ENCODE peak calls at places on chromosomes 2 and 18, in nine cellular contexts. One of them, this sample, is unnamed.

GRCh38 chr2:3179208-3179607 is 198.4 kb downstream of the EIPR1 start:
- DNase-seq in left lung: no peak
- DNase-seq in endodermal cell: peak
- DNase-seq in AG04450: no peak
- DNase-seq in GM06990: no peak
- DNase-seq in thyroid gland: no peak
- DNase-seq in fibroblast of lung: no peak
- DNase-seq in sigmoid colon: no peak
- DNase-seq in choroid plexus epithelial cell: no peak
- DNase-seq in this sample: no peak

GRCh38 chr18:30971338-30971956 is 71.1 kb downstream of the DSC3 start:
- DNase-seq in thyroid gland: no peak
- DNase-seq in endodermal cell: no peak
- DNase-seq in fibroblast of lung: peak
- DNase-seq in left lung: no peak
- DNase-seq in choroid plexus epithelial cell: peak
- DNase-seq in GM06990: peak
- DNase-seq in AG04450: no peak
- DNase-seq in sigmoid colon: no peak
- DNase-seq in this sample: peak

GRCh38 chr2:47509250-47509649 is 106.3 kb downstream of the MSH2 start:
- DNase-seq in fibroblast of lung: peak
- DNase-seq in left lung: no peak
- DNase-seq in choroid plexus epithelial cell: peak
- DNase-seq in sigmoid colon: no peak
- DNase-seq in thyroid gland: no peak
- DNase-seq in GM06990: no peak
- DNase-seq in AG04450: no peak
- DNase-seq in endodermal cell: no peak
- DNase-seq in this sample: no peak

GRCh38 chr18:24659837-24660720 is 199.6 kb downstream of the HRH4 start:
- DNase-seq in thyroid gland: no peak
- DNase-seq in AG04450: no peak
- DNase-seq in GM06990: peak
- DNase-seq in fibroblast of lung: no peak
- DNase-seq in endodermal cell: no peak
- DNase-seq in left lung: peak
- DNase-seq in sigmoid colon: peak
- DNase-seq in choroid plexus epithelial cell: no peak
- DNase-seq in this sample: no peak

GRCh38 chr2:150981826-150982225 is 279.8 kb downstream of the RBM43 start:
- DNase-seq in thyroid gland: no peak
- DNase-seq in AG04450: peak
- DNase-seq in fibroblast of lung: peak
- DNase-seq in endodermal cell: no peak
- DNase-seq in choroid plexus epithelial cell: peak
- DNase-seq in left lung: no peak
- DNase-seq in GM06990: no peak
- DNase-seq in sigmoid colon: no peak
- DNase-seq in this sample: no peak

GRCh38 chr2:233470839-233471238 is 95.7 kb downstream of the USP40 start:
- DNase-seq in endodermal cell: peak
- DNase-seq in left lung: peak
- DNase-seq in GM06990: no peak
- DNase-seq in sigmoid colon: peak
- DNase-seq in fibroblast of lung: no peak
- DNase-seq in choroid plexus epithelial cell: no peak
- DNase-seq in thyroid gland: no peak
- DNase-seq in AG04450: no peak
- DNase-seq in this sample: no peak

GRCh38 chr18:14769381-14769780 is 21.4 kb downstream of the ANKRD30B start:
- DNase-seq in fibroblast of lung: no peak
- DNase-seq in AG04450: no peak
- DNase-seq in choroid plexus epithelial cell: no peak
- DNase-seq in GM06990: no peak
- DNase-seq in sigmoid colon: no peak
- DNase-seq in endodermal cell: no peak
- DNase-seq in thyroid gland: no peak
- DNase-seq in left lung: no peak
- DNase-seq in this sample: no peak

GRCh38 chr2:10514743-10515142 is 66.6 kb upstream of the ODC1 start:
- DNase-seq in left lung: no peak
- DNase-seq in fibroblast of lung: peak
- DNase-seq in choroid plexus epithelial cell: peak
- DNase-seq in endodermal cell: no peak
- DNase-seq in thyroid gland: no peak
- DNase-seq in sigmoid colon: no peak
- DNase-seq in GM06990: no peak
- DNase-seq in AG04450: peak
- DNase-seq in this sample: peak

GRCh38 chr2:9675369-9676351 is 44.9 kb upstream of the YWHAQ start:
- DNase-seq in endodermal cell: peak
- DNase-seq in thyroid gland: no peak
- DNase-seq in left lung: no peak
- DNase-seq in GM06990: no peak
- DNase-seq in AG04450: peak
- DNase-seq in sigmoid colon: no peak
- DNase-seq in fibroblast of lung: peak
- DNase-seq in choroid plexus epithelial cell: peak
- DNase-seq in this sample: peak

GRCh38 chr2:207768168-207768890 is 1.4 kb downstream of the FZD5 start:
- DNase-seq in endodermal cell: peak
- DNase-seq in thyroid gland: peak
- DNase-seq in choroid plexus epithelial cell: peak
- DNase-seq in fibroblast of lung: peak
- DNase-seq in GM06990: peak
- DNase-seq in AG04450: no peak
- DNase-seq in left lung: peak
- DNase-seq in sigmoid colon: peak
- DNase-seq in this sample: peak

GRCh38 chr18:41036346-41036745 is 918.7 kb upstream of the PIK3C3 start:
- DNase-seq in thyroid gland: no peak
- DNase-seq in endodermal cell: no peak
- DNase-seq in fibroblast of lung: no peak
- DNase-seq in sigmoid colon: no peak
- DNase-seq in GM06990: no peak
- DNase-seq in left lung: no peak
- DNase-seq in choroid plexus epithelial cell: no peak
- DNase-seq in AG04450: no peak
- DNase-seq in this sample: no peak

GRCh38 chr2:65071499-65072180 is 15.4 kb downstream of the CEP68 start:
- DNase-seq in fibroblast of lung: no peak
- DNase-seq in AG04450: no peak
- DNase-seq in sigmoid colon: peak
- DNase-seq in endodermal cell: peak
- DNase-seq in GM06990: no peak
- DNase-seq in left lung: no peak
- DNase-seq in choroid plexus epithelial cell: peak
- DNase-seq in thyroid gland: no peak
- DNase-seq in this sample: peak

GRCh38 chr2:231935207-231935524 is 9.0 kb upstream of the NPPC start:
- DNase-seq in sigmoid colon: no peak
- DNase-seq in left lung: no peak
- DNase-seq in fibroblast of lung: no peak
- DNase-seq in choroid plexus epithelial cell: no peak
- DNase-seq in thyroid gland: no peak
- DNase-seq in endodermal cell: no peak
- DNase-seq in AG04450: no peak
- DNase-seq in GM06990: no peak
- DNase-seq in this sample: no peak

GRCh38 chr2:67290451-67290991 is 106.6 kb upstream of the ETAA1 start:
- DNase-seq in endodermal cell: no peak
- DNase-seq in thyroid gland: no peak
- DNase-seq in fibroblast of lung: peak
- DNase-seq in GM06990: no peak
- DNase-seq in AG04450: no peak
- DNase-seq in left lung: no peak
- DNase-seq in sigmoid colon: no peak
- DNase-seq in choroid plexus epithelial cell: peak
- DNase-seq in this sample: peak

GRCh38 chr2:23330214-23330613 is 54.8 kb upstream of the KLHL29 start:
- DNase-seq in GM06990: no peak
- DNase-seq in choroid plexus epithelial cell: peak
- DNase-seq in left lung: no peak
- DNase-seq in AG04450: no peak
- DNase-seq in thyroid gland: peak
- DNase-seq in endodermal cell: peak
- DNase-seq in fibroblast of lung: no peak
- DNase-seq in sigmoid colon: no peak
- DNase-seq in this sample: peak

DNA sequence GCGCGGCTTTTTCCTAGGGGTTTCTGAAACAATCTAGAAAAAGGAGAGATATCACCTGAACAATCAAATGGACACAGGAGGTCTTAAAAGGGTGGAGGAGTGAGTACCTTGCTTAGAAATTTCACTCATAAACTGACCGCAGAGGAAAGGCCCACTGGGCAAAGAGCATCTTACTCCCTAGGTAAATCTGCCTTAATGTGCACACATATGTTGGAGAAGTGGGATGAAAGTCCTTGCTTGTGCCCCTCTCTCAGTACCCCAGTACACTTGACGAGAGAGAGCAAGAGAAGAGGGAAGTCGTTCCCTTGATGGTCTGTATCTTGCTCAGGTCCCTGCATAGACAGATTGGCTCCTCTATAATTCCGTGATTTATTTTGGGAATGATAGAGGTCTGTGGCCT is 6.7 kb downstream of the TBR1 start:
- DNase-seq in left lung: no peak
- DNase-seq in choroid plexus epithelial cell: no peak
- DNase-seq in GM06990: no peak
- DNase-seq in endodermal cell: peak
- DNase-seq in AG04450: no peak
- DNase-seq in sigmoid colon: no peak
- DNase-seq in fibroblast of lung: no peak
- DNase-seq in thyroid gland: no peak
- DNase-seq in this sample: no peak
- H3K4me3 ChIP-seq in left lung: no peak
- H3K4me3 ChIP-seq in choroid plexus epithelial cell: no peak
- H3K4me3 ChIP-seq in GM06990: no peak
- H3K4me3 ChIP-seq in endodermal cell: no peak
- H3K4me3 ChIP-seq in AG04450: no peak
- H3K4me3 ChIP-seq in sigmoid colon: no peak
- H3K4me3 ChIP-seq in fibroblast of lung: no peak
- H3K4me3 ChIP-seq in thyroid gland: no peak
- H3K4me3 ChIP-seq in this sample: no peak

GRCh38 chr2:219500135-219500534 is 1.4 kb downstream of the GMPPA start:
- DNase-seq in sigmoid colon: no peak
- DNase-seq in GM06990: no peak
- DNase-seq in left lung: no peak
- DNase-seq in thyroid gland: no peak
- DNase-seq in fibroblast of lung: peak
- DNase-seq in AG04450: no peak
- DNase-seq in choroid plexus epithelial cell: peak
- DNase-seq in endodermal cell: no peak
- DNase-seq in this sample: no peak
- TF ChIP-seq CTCF in sigmoid colon: no peak
- TF ChIP-seq CTCF in GM06990: peak
- TF ChIP-seq CTCF in left lung: no peak
- TF ChIP-seq CTCF in thyroid gland: no peak
- TF ChIP-seq CTCF in fibroblast of lung: peak
- TF ChIP-seq CTCF in AG04450: peak
- TF ChIP-seq CTCF in choroid plexus epithelial cell: peak
- TF ChIP-seq CTCF in endodermal cell: peak
- TF ChIP-seq CTCF in this sample: no peak

GRCh38 chr18:44136326-44136725 is 544.4 kb upstream of the SETBP1 start:
- DNase-seq in choroid plexus epithelial cell: no peak
- DNase-seq in sigmoid colon: no peak
- DNase-seq in GM06990: no peak
- DNase-seq in fibroblast of lung: no peak
- DNase-seq in AG04450: no peak
- DNase-seq in thyroid gland: no peak
- DNase-seq in left lung: no peak
- DNase-seq in endodermal cell: no peak
- DNase-seq in this sample: no peak

GRCh38 chr18:44130365-44130942 is 550.2 kb upstream of the SETBP1 start:
- DNase-seq in AG04450: no peak
- DNase-seq in sigmoid colon: no peak
- DNase-seq in left lung: no peak
- DNase-seq in choroid plexus epithelial cell: peak
- DNase-seq in endodermal cell: peak
- DNase-seq in GM06990: no peak
- DNase-seq in fibroblast of lung: peak
- DNase-seq in thyroid gland: peak
- DNase-seq in this sample: peak

GRCh38 chr18:44133483-44133882 is 547.2 kb upstream of the SETBP1 start:
- DNase-seq in sigmoid colon: no peak
- DNase-seq in GM06990: no peak
- DNase-seq in AG04450: no peak
- DNase-seq in left lung: no peak
- DNase-seq in fibroblast of lung: peak
- DNase-seq in thyroid gland: no peak
- DNase-seq in choroid plexus epithelial cell: no peak
- DNase-seq in endodermal cell: no peak
- DNase-seq in this sample: no peak

GRCh38 chr18:44134447-44134846 is 546.2 kb upstream of the SETBP1 start:
- DNase-seq in choroid plexus epithelial cell: no peak
- DNase-seq in fibroblast of lung: no peak
- DNase-seq in AG04450: no peak
- DNase-seq in endodermal cell: no peak
- DNase-seq in sigmoid colon: no peak
- DNase-seq in thyroid gland: no peak
- DNase-seq in left lung: no peak
- DNase-seq in GM06990: no peak
- DNase-seq in this sample: no peak

DNA sequence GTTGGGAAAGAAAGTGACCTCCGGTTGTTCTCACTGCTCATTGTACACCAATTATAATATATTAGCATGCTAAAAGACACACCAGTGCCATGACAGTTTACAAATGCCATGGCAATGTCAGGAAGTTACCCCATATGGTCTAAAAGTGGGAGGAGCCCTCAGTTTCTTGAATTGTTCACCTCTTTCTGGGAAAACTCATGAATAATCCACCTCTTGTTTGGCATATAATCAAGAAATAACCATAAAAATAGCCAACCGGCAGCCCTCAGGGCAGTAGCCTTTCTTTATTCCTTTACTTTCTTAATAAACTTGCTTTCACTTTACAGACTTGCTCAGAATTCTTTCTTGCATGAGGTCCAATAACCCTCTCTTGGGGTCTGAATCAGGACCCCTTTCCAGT is 544.9 kb upstream of the SETBP1 start:
- DNase-seq in choroid plexus epithelial cell: no peak
- DNase-seq in endodermal cell: no peak
- DNase-seq in fibroblast of lung: peak
- DNase-seq in AG04450: no peak
- DNase-seq in left lung: no peak
- DNase-seq in thyroid gland: no peak
- DNase-seq in GM06990: no peak
- DNase-seq in sigmoid colon: no peak
- DNase-seq in this sample: no peak
- H3K4me3 ChIP-seq in choroid plexus epithelial cell: no peak
- H3K4me3 ChIP-seq in endodermal cell: no peak
- H3K4me3 ChIP-seq in fibroblast of lung: no peak
- H3K4me3 ChIP-seq in AG04450: no peak
- H3K4me3 ChIP-seq in left lung: no peak
- H3K4me3 ChIP-seq in thyroid gland: no peak
- H3K4me3 ChIP-seq in GM06990: no peak
- H3K4me3 ChIP-seq in sigmoid colon: no peak
- H3K4me3 ChIP-seq in this sample: no peak

DNA sequence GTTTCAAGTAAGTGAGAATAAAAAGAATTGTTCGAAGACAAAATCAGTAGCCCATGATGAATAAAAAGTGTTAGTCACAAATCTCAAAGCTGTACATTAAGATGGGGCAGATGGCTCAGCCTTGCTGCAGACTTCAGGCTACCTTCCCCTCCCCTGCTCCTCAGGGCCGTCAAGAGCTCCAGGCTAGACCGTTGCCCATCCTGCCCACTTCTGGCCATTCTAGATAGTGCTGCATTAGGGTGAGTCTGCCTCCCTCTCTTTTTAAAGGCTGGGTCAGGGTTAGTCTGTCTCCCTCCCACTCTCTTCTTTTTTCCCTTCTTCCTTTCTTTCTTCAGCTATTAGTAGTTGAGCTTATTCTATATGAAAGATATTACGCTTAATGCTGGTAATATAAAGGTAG is 86.0 kb downstream of the MAPRE2 start:
- DNase-seq in endodermal cell: peak
- DNase-seq in GM06990: no peak
- DNase-seq in thyroid gland: no peak
- DNase-seq in sigmoid colon: no peak
- DNase-seq in AG04450: no peak
- DNase-seq in fibroblast of lung: no peak
- DNase-seq in choroid plexus epithelial cell: peak
- DNase-seq in left lung: no peak
- DNase-seq in this sample: no peak
- TF ChIP-seq CTCF in endodermal cell: peak
- TF ChIP-seq CTCF in GM06990: no peak
- TF ChIP-seq CTCF in thyroid gland: no peak
- TF ChIP-seq CTCF in sigmoid colon: no peak
- TF ChIP-seq CTCF in AG04450: peak
- TF ChIP-seq CTCF in fibroblast of lung: peak
- TF ChIP-seq CTCF in choroid plexus epithelial cell: peak
- TF ChIP-seq CTCF in left lung: no peak
- TF ChIP-seq CTCF in this sample: no peak

This sample was measured in epithelial cell of esophagus.